ENCODE peak calls at places on chromosomes 13 and 19, in six cellular contexts. H is Karpas-422, L is sigmoid colon, V is tibial artery, S is ovary, A is left lung. I is an unnamed sample.

GRCh38 chr19:1860821-1861598 is 2.4 kb downstream of the KLF16 start:
- DNase-seq in H (no peak), L (no peak), V (no peak), S (no peak), A (no peak), I (no peak)

GRCh38 chr19:4066176-4066606 is 508 bp downstream of the ZBTB7A start:
- DNase-seq in H (no peak), L (peak), V (peak), S (peak), A (peak), I (no peak)

GRCh38 chr13:105090244-105090643 is 1445.2 kb downstream of the EFNB2 start:
- DNase-seq in H (no peak), L (no peak), V (no peak), S (no peak), A (no peak), I (no peak)

GRCh38 chr19:34788074-34788473 is 15.1 kb upstream of the ZNF599 start:
- DNase-seq in H (no peak), L (no peak), V (no peak), S (no peak), A (no peak), I (no peak)

GRCh38 chr13:24709186-24709913 is 29.1 kb downstream of the ATP12A start:
- DNase-seq in H (no peak), L (no peak), V (no peak), S (no peak), A (no peak), I (no peak)

GRCh38 chr19:10419646-10420443 is 493 bp upstream of the PDE4A start:
- DNase-seq in H (peak), L (no peak), V (no peak), S (peak), A (no peak), I (no peak)

GRCh38 chr13:29640665-29641064 is 45.2 kb upstream of the SLC7A1 start:
- DNase-seq in H (no peak), L (no peak), V (no peak), S (no peak), A (no peak), I (no peak)

GRCh38 chr19:46372901-46373572 is 26.1 kb downstream of the PPP5C start:
- DNase-seq in H (no peak), L (peak), V (peak), S (no peak), A (peak), I (no peak)

GRCh38 chr19:55146078-55146647 is 2.8 kb downstream of the TNNT1 start:
- DNase-seq in H (peak), L (no peak), V (no peak), S (no peak), A (no peak), I (no peak)

GRCh38 chr19:31956771-31957170 is 388.6 kb upstream of the ZNF507 start:
- DNase-seq in H (no peak), L (no peak), V (no peak), S (no peak), A (no peak), I (no peak)

GRCh38 chr13:34276764-34277163 is 458.8 kb downstream of the RFC3 start:
- DNase-seq in H (no peak), L (no peak), V (no peak), S (no peak), A (no peak), I (no peak)

GRCh38 chr13:90552702-90553101 is 794.8 kb upstream of the MIR17HG start:
- DNase-seq in H (no peak), L (no peak), V (no peak), S (no peak), A (no peak), I (no peak)

GRCh38 chr13:34409496-34410163 is 532.4 kb upstream of the NBEA start:
- DNase-seq in H (no peak), L (no peak), V (no peak), S (no peak), A (no peak), I (no peak)

GRCh38 chr13:95588134-95588533 is 35.6 kb downstream of the CLDN10 start:
- DNase-seq in H (no peak), L (no peak), V (no peak), S (no peak), A (no peak), I (no peak)

GRCh38 chr13:73388586-73388985 is 329.8 kb downstream of the KLF5 start:
- DNase-seq in H (no peak), L (no peak), V (no peak), S (no peak), A (no peak), I (no peak)

GRCh38 chr13:99660101-99660500 is 158.8 kb downstream of the TM9SF2 start:
- DNase-seq in H (no peak), L (no peak), V (no peak), S (no peak), A (no peak), I (no peak)

GRCh38 chr19:57689750-57690149 is 8.0 kb downstream of the ZNF551 start:
- DNase-seq in H (no peak), L (peak), V (no peak), S (no peak), A (no peak), I (no peak)

GRCh38 chr19:36686365-36687213 is 823 bp upstream of the ZNF567 start:
- DNase-seq in H (peak), L (no peak), V (peak), S (peak), A (no peak), I (peak)

GRCh38 chr13:55606045-55606665 is 1534.6 kb upstream of the PRR20A start:
- DNase-seq in H (no peak), L (no peak), V (no peak), S (no peak), A (peak), I (no peak)

GRCh38 chr19:44576843-44577565 is 36.4 kb upstream of the IGSF23 start:
- DNase-seq in H (peak), L (no peak), V (no peak), S (no peak), A (no peak), I (no peak)

GRCh38 chr19:4367781-4368127 is 24.4 kb downstream of the MPND start:
- DNase-seq in H (no peak), L (no peak), V (peak), S (no peak), A (no peak), I (no peak)

GRCh38 chr13:28805193-28805819 is 14.8 kb upstream of the MTUS2 start:
- DNase-seq in H (peak), L (no peak), V (no peak), S (no peak), A (peak), I (peak)

DNA sequence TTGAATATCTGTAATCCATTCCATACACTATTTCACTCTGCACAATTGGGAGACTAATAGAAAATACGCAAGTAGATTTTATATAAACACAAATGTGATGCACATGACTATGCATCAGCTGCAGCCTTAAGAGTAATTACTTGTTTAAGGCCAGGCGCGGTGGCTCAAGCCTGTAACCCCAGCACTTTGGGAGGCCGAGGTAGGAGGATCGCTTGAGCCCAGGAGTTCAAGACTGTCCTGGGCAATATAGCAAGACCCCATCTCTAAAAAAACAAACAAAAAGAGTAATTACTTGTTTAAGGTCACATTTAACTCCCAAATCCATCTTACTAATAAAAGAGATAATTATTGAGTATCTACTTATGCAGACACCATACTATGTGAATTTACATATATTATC is 18.0 kb downstream of the IPO5 start:
- DNase-seq in H (no peak), L (no peak), V (no peak), S (no peak), A (no peak), I (no peak)
- H3K27ac ChIP-seq in H (no peak), L (no peak), V (no peak), S (no peak), A (no peak), I (no peak)

GRCh38 chr19:18637644-18638630 is 1.1 kb downstream of the KLHL26 start:
- DNase-seq in H (peak), L (no peak), V (no peak), S (no peak), A (no peak), I (no peak)
- H3K27ac ChIP-seq in H (no peak), L (peak), V (peak), S (peak), A (peak), I (peak)

GRCh38 chr19:38729653-38730469 is 14.4 kb downstream of the CAPN12 start:
- DNase-seq in H (peak), L (peak), V (peak), S (peak), A (peak), I (peak)
- H3K27ac ChIP-seq in H (no peak), L (peak), V (peak), S (no peak), A (no peak), I (peak)

DNA sequence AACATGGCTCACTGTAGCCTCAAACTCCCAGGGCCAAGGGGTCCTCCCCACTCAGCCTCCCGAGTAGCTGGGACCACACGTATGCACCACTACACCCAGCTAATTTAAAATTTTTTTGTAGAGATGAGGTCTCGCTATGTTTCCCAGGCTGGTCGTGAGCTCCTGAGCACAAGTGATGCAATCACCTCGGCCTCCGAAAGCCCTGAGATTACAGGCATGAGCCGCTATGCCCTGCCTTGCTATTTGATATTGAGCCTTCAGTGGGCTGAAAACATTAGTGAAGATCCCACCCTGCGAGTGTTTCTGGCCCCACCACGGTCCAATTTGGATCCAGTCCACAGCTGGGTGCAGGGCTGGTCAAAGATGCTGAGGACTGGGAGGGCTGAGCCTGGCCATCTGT is 65.9 kb downstream of the TRPM4 start:
- DNase-seq in H (no peak), L (no peak), V (no peak), S (no peak), A (no peak), I (no peak)
- H3K27ac ChIP-seq in H (no peak), L (no peak), V (no peak), S (no peak), A (no peak), I (no peak)

GRCh38 chr13:48222358-48223015 is 10.5 kb upstream of the ITM2B start:
- DNase-seq in H (peak), L (peak), V (peak), S (peak), A (peak), I (peak)

GRCh38 chr13:48221301-48222190 is 11.5 kb upstream of the ITM2B start:
- DNase-seq in H (no peak), L (peak), V (no peak), S (peak), A (no peak), I (no peak)

GRCh38 chr13:48220592-48221300 is 12.3 kb upstream of the ITM2B start:
- DNase-seq in H (no peak), L (no peak), V (no peak), S (peak), A (no peak), I (no peak)

DNA sequence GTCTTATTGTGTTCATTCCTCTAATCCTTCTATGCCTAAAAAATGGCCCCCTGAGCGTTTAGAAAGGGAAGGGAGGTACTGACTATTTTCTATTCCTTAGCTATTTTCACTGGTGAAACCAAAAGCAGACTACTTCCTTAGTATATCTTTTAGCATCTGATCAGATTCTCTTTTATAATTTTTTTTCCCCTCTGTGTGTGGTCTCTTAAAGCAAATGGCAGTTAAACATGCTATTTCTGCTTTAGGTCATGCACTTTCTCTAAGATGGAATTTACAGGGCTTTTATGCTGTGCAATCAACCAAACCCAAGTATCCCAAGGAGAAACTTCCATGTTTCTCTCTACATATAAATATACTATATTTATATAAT is 10.0 kb upstream of the ITM2B start:
- DNase-seq in H (peak), L (no peak), V (no peak), S (no peak), A (no peak), I (no peak)
- H3K27ac ChIP-seq in H (no peak), L (peak), V (peak), S (peak), A (peak), I (peak)